ENCODE peak calls at places on chromosomes 13 and 19, in six cellular contexts. D, M, A, G, T and C are unnamed samples.

GRCh38 chr19:746956-747355 is 4.0 kb upstream of the MISP start:
- DNase-seq in D (no peak), M (no peak), A (no peak), G (no peak), T (no peak), C (no peak)

GRCh38 chr13:45392811-45393210 is 25.4 kb downstream of the SLC25A30 start:
- DNase-seq in D (no peak), M (no peak), A (no peak), G (no peak), T (no peak), C (no peak)

GRCh38 chr19:19134687-19135158 is 3.6 kb downstream of the TMEM161A start:
- DNase-seq in D (no peak), M (no peak), A (peak), G (peak), T (no peak), C (no peak)

GRCh38 chr13:109151255-109151654 is 521.8 kb downstream of the MYO16 start:
- DNase-seq in D (no peak), M (no peak), A (no peak), G (no peak), T (peak), C (no peak)

GRCh38 chr13:89982406-89983085 is 1364.9 kb upstream of the MIR17HG start:
- DNase-seq in D (peak), M (peak), A (peak), G (no peak), T (no peak), C (no peak)

GRCh38 chr19:40806385-40807146 is 7.6 kb downstream of the EGLN2 start:
- DNase-seq in D (peak), M (peak), A (peak), G (peak), T (peak), C (peak)

GRCh38 chr19:8370176-8371010 is 6.4 kb downstream of the ANGPTL4 start:
- DNase-seq in D (no peak), M (no peak), A (no peak), G (no peak), T (no peak), C (no peak)

GRCh38 chr19:47257411-47258169 is 1.3 kb downstream of the CCDC9 start:
- DNase-seq in D (no peak), M (no peak), A (no peak), G (no peak), T (no peak), C (no peak)

GRCh38 chr19:27966390-27966816 is 1246.5 kb downstream of the UQCRFS1 start:
- DNase-seq in D (no peak), M (no peak), A (peak), G (no peak), T (no peak), C (peak)

GRCh38 chr19:18440421-18440877 is 2.5 kb upstream of the ISYNA1 start:
- DNase-seq in D (no peak), M (no peak), A (no peak), G (no peak), T (no peak), C (peak)

GRCh38 chr13:48518083-48518482 is 14.8 kb downstream of the RCBTB2 start:
- DNase-seq in D (no peak), M (no peak), A (no peak), G (no peak), T (no peak), C (no peak)

GRCh38 chr19:36106441-36106840 is 4.5 kb upstream of the OVOL3 start:
- DNase-seq in D (no peak), M (no peak), A (no peak), G (no peak), T (no peak), C (no peak)

GRCh38 chr19:2271516-2272103 is 10.4 kb downstream of the PEAK3 start:
- DNase-seq in D (peak), M (peak), A (peak), G (no peak), T (no peak), C (peak)

GRCh38 chr19:56097306-56097705 is 23.8 kb downstream of the ZNF787 start:
- DNase-seq in D (no peak), M (no peak), A (no peak), G (no peak), T (no peak), C (no peak)

GRCh38 chr19:2274937-2275535 is 6.9 kb downstream of the PEAK3 start:
- DNase-seq in D (peak), M (peak), A (peak), G (peak), T (peak), C (peak)

GRCh38 chr19:10207026-10207425 is 12.3 kb upstream of the DNMT1 start:
- DNase-seq in D (peak), M (no peak), A (no peak), G (no peak), T (no peak), C (no peak)

GRCh38 chr13:35832551-35832950 is 298.6 kb downstream of the DCLK1 start:
- DNase-seq in D (peak), M (no peak), A (no peak), G (no peak), T (no peak), C (no peak)

GRCh38 chr13:46679369-46680180 is 117.4 kb downstream of the ESD start:
- DNase-seq in D (peak), M (no peak), A (peak), G (no peak), T (no peak), C (peak)

GRCh38 chr13:59441596-59442280 is 722.0 kb downstream of the DIAPH3 start:
- DNase-seq in D (no peak), M (no peak), A (no peak), G (no peak), T (no peak), C (no peak)

GRCh38 chr13:24893863-24894262 is 129.9 kb downstream of the RNF17 start:
- DNase-seq in D (no peak), M (no peak), A (no peak), G (no peak), T (no peak), C (no peak)

GRCh38 chr19:39499932-39500331 is 1.2 kb downstream of the DLL3 start:
- DNase-seq in D (no peak), M (no peak), A (no peak), G (no peak), T (no peak), C (no peak)

GRCh38 chr13:40585911-40586471 is 80.5 kb downstream of the FOXO1 start:
- DNase-seq in D (no peak), M (no peak), A (no peak), G (no peak), T (peak), C (no peak)

GRCh38 chr19:18762125-18763023 is 28.7 kb downstream of the COMP start:
- DNase-seq in D (peak), M (peak), A (peak), G (no peak), T (peak), C (no peak)

GRCh38 chr13:46173656-46174055 is 8.3 kb downstream of the LCP1 start:
- DNase-seq in D (no peak), M (no peak), A (no peak), G (no peak), T (no peak), C (no peak)

GRCh38 chr19:48635263-48635965 is 1.8 kb downstream of the DBP start:
- DNase-seq in D (no peak), M (no peak), A (peak), G (peak), T (peak), C (peak)

GRCh38 chr13:99642841-99643240 is 141.6 kb downstream of the TM9SF2 start:
- DNase-seq in D (no peak), M (no peak), A (no peak), G (no peak), T (no peak), C (no peak)

GRCh38 chr13:39452412-39452811 is 150.6 kb downstream of the LHFPL6 start:
- DNase-seq in D (peak), M (peak), A (no peak), G (no peak), T (no peak), C (peak)

GRCh38 chr19:5048727-5049553 is 80.0 kb downstream of the KDM4B start:
- DNase-seq in D (peak), M (peak), A (peak), G (no peak), T (peak), C (peak)

GRCh38 chr19:56333506-56333905 is 18.9 kb upstream of the ZSCAN5A start:
- DNase-seq in D (peak), M (peak), A (peak), G (peak), T (peak), C (peak)

GRCh38 chr19:482186-483041 is 13.9 kb upstream of the MADCAM1 start:
- DNase-seq in D (no peak), M (no peak), A (no peak), G (no peak), T (no peak), C (no peak)

GRCh38 chr19:37935341-37935740 is 28.3 kb downstream of the SIPA1L3 start:
- DNase-seq in D (no peak), M (no peak), A (no peak), G (no peak), T (no peak), C (no peak)

GRCh38 chr13:40402931-40403412 is 263.5 kb downstream of the FOXO1 start:
- DNase-seq in D (peak), M (peak), A (no peak), G (no peak), T (peak), C (no peak)

GRCh38 chr13:67493835-67494234 is 263.7 kb upstream of the PCDH9 start:
- DNase-seq in D (peak), M (peak), A (no peak), G (no peak), T (peak), C (no peak)

GRCh38 chr13:49584771-49585182 is 581 bp downstream of the RCBTB1 start:
- DNase-seq in D (peak), M (no peak), A (peak), G (no peak), T (peak), C (no peak)

GRCh38 chr13:113110048-113110851 is 4.7 kb downstream of the F7 start:
- DNase-seq in D (peak), M (no peak), A (no peak), G (no peak), T (no peak), C (peak)

GRCh38 chr13:112141643-112142400 is 74.9 kb downstream of the SOX1 start:
- DNase-seq in D (no peak), M (no peak), A (no peak), G (no peak), T (no peak), C (no peak)

GRCh38 chr13:97385854-97386253 is 48.1 kb upstream of the RAP2A start:
- DNase-seq in D (peak), M (peak), A (no peak), G (no peak), T (no peak), C (no peak)

GRCh38 chr19:56751078-56751489 is 79.5 kb upstream of the ZNF835 start:
- DNase-seq in D (no peak), M (no peak), A (no peak), G (no peak), T (no peak), C (peak)

GRCh38 chr19:38736413-38737280 is 7.6 kb downstream of the CAPN12 start:
- DNase-seq in D (peak), M (no peak), A (peak), G (peak), T (no peak), C (peak)

DNA sequence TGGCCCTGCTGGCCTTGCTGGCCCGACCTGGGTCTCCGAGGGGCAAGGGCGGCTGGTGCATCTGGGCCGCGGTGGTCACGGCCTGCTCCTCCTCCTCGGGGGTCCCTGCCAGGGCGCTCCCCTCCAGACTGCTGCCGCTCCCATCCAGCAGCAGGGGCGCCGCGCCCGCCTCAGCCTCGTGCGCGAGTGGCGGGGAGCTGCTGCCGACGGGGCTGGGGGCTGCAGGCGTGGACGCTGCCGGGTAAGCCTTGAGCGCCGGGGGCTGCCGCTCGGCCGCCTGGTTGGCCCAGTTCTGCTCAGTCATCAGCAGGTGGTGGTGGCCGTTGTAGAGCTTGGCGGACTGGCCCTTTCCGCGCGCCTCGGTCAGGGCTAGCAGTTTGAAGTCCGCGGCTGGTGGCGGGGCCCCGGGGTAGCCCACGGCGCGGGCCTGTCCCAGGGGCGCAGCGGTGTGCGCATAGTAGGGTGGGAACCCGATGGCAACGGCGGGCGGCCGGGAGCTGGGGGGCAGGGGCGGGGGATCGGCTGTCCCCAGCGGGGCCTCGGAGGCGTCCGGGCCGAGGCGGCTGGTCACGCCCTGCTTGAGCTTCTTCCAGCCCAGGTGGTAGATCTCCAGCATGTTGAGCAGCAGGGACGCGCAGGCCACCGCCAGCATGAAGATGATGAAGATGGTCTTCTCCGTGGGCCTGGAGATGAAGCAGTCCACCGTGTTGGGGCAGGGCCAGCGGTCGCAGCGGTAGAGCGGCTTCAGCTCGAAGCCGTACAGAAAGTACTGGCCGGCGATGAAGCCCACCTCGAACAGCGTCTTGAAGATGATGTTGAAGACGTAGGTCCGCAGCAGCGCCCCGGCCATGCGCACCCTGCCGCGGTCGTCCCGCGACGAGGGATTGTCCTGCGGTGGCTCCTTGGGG is 18.6 kb downstream of the GJA3 start:
- DNase-seq in D (no peak), M (no peak), A (no peak), G (peak), T (no peak), C (no peak)
- TF ChIP-seq EZH2 in D (peak), M (peak), A (no peak), G (no peak), T (peak), C (no peak)

DNA sequence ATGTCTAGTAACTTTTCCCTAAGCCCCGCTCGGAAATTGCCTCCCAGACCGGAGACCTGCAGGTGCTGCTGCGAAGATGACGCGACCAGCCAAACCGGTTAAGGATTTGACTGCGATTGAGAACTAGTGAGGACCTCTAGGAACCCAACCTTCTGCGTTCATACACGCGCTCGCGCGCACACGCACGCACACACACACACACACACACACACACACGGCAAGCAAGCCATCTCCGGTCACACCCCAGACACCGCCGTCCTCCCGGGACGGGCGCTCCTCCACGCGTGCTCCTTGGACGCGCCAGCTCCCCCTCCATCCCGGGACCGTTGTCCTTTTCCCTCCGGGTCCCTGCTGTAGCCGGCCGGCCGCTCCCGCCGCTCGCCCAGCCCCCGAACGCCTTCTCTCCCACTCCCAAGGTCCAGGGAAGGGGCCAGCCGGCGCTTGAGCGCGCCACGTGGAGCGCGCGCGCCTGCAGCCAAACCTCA is 1.2 kb downstream of the TBC1D4 start:
- DNase-seq in D (peak), M (peak), A (peak), G (peak), T (peak), C (peak)
- H3K4me3 ChIP-seq in D (peak), M (peak), A (peak), G (peak), T (peak), C (peak)

GRCh38 chr13:37616131-37616530 is 17.6 kb upstream of the POSTN start:
- DNase-seq in D (peak), M (peak), A (no peak), G (no peak), T (no peak), C (no peak)
- TF ChIP-seq CTCF in D (no peak), M (no peak), A (no peak), G (no peak), T (no peak), C (no peak)

GRCh38 chr19:33300016-33300981 is 2.0 kb downstream of the CEBPA start:
- DNase-seq in D (no peak), M (no peak), A (no peak), G (peak), T (no peak), C (no peak)
- TF ChIP-seq EZH2 in D (peak), M (no peak), A (no peak), G (no peak), T (no peak), C (no peak)

GRCh38 chr19:6654347-6655310 is 15.3 kb downstream of the TNFSF14 start:
- DNase-seq in D (no peak), M (no peak), A (no peak), G (no peak), T (no peak), C (no peak)
- H3K4me3 ChIP-seq in D (no peak), M (no peak), A (no peak), G (no peak), T (no peak), C (no peak)

GRCh38 chr19:45402469-45403070 is 2.3 kb downstream of the PPP1R13L start:
- DNase-seq in D (peak), M (no peak), A (peak), G (peak), T (peak), C (no peak)
- TF ChIP-seq CTCF in D (no peak), M (no peak), A (peak), G (peak), T (peak), C (peak)

GRCh38 chr13:27979001-27979643 is 9.4 kb downstream of the URAD start:
- DNase-seq in D (no peak), M (no peak), A (no peak), G (no peak), T (no peak), C (no peak)
- TF ChIP-seq EZH2 in D (no peak), M (no peak), A (peak), G (peak), T (peak), C (peak)